ENCODE peak calls at places on chromosome 19, in eight cellular contexts. H is left ventricle myocardium inferior, E is heart left ventricle, U is MCF 10A, A is fibroblast of villous mesenchyme, F is prostate gland, V is esophagus squamous epithelium, S is uterus. I is an unnamed sample.

GRCh38 chr19:50815443-50815842 is 8.1 kb downstream of the KLK1 start:
- DNase-seq in S (no peak), V (no peak), E (no peak), A (no peak), U (no peak), H (no peak), F (no peak), I (no peak)

GRCh38 chr19:2775556-2776430 is 7.3 kb downstream of the SGTA start:
- DNase-seq in F (no peak), A (peak), H (peak), S (peak), E (peak), V (peak), U (no peak), I (no peak)

GRCh38 chr19:50255115-50255514 is 51.7 kb downstream of the MYH14 start:
- DNase-seq in S (no peak), A (no peak), F (no peak), E (no peak), U (no peak), V (no peak), H (no peak), I (no peak)

GRCh38 chr19:19459099-19459498 is 53.6 kb downstream of the GATAD2A start:
- DNase-seq in A (peak), E (no peak), S (no peak), U (no peak), F (no peak), H (no peak), V (no peak), I (peak)

GRCh38 chr19:6312018-6312417 is 21.4 kb downstream of the ACER1 start:
- DNase-seq in U (no peak), V (no peak), S (no peak), F (peak), E (no peak), A (no peak), H (no peak), I (no peak)

GRCh38 chr19:5801796-5802616 is 2.9 kb upstream of the NRTN start:
- DNase-seq in F (no peak), S (no peak), H (no peak), U (no peak), A (peak), E (no peak), V (no peak), I (no peak)

GRCh38 chr19:40613669-40614594 is 12.8 kb downstream of the LTBP4 start:
- DNase-seq in U (no peak), F (peak), V (peak), H (peak), S (peak), A (peak), E (peak), I (peak)

GRCh38 chr19:9847087-9847671 is 12.1 kb downstream of the PIN1 start:
- DNase-seq in U (peak), V (no peak), F (peak), E (peak), H (no peak), A (peak), S (peak), I (peak)

GRCh38 chr19:17090501-17091074 is 15.0 kb downstream of the MYO9B start:
- DNase-seq in F (no peak), E (no peak), S (no peak), A (peak), U (no peak), V (no peak), H (no peak), I (no peak)

GRCh38 chr19:27618006-27618405 is 1594.9 kb downstream of the UQCRFS1 start:
- DNase-seq in S (no peak), H (no peak), A (no peak), E (no peak), U (no peak), V (no peak), F (no peak), I (no peak)

GRCh38 chr19:5953680-5954213 is 24.2 kb downstream of the RANBP3 start:
- DNase-seq in F (no peak), A (no peak), H (no peak), S (no peak), V (no peak), E (no peak), U (no peak), I (no peak)

GRCh38 chr19:4589579-4590410 is 30.3 kb upstream of the SEMA6B start:
- DNase-seq in H (peak), E (peak), U (no peak), A (no peak), F (no peak), V (no peak), S (no peak), I (no peak)

GRCh38 chr19:28213476-28214082 is 999.4 kb downstream of the UQCRFS1 start:
- DNase-seq in U (no peak), E (no peak), H (no peak), V (no peak), A (no peak), F (no peak), S (no peak), I (peak)

GRCh38 chr19:3978145-3978544 is 7.1 kb downstream of the EEF2 start:
- DNase-seq in A (no peak), V (no peak), S (no peak), F (no peak), U (no peak), H (no peak), E (no peak), I (no peak)

GRCh38 chr19:4363571-4364304 is 20.4 kb downstream of the MPND start:
- DNase-seq in U (no peak), H (no peak), E (no peak), F (no peak), S (no peak), A (no peak), V (no peak), I (no peak)

GRCh38 chr19:34409189-34410164 is 5.3 kb downstream of the PDCD2L start:
- DNase-seq in V (no peak), S (no peak), E (no peak), U (no peak), A (no peak), H (no peak), F (no peak), I (no peak)

GRCh38 chr19:49592486-49593232 is 1.7 kb downstream of the PRR12 start:
- DNase-seq in V (no peak), E (no peak), U (peak), H (no peak), A (peak), F (no peak), S (no peak), I (no peak)

GRCh38 chr19:37706052-37706605 is 13.4 kb downstream of the ZNF607 start:
- DNase-seq in V (no peak), H (no peak), S (no peak), E (no peak), A (no peak), F (no peak), U (no peak), I (no peak)

GRCh38 chr19:4922530-4923378 is 13.5 kb downstream of the UHRF1 start:
- DNase-seq in S (no peak), V (no peak), A (no peak), H (no peak), U (no peak), E (no peak), F (no peak), I (no peak)

GRCh38 chr19:38658462-38659306 is 11.2 kb downstream of the ACTN4 start:
- DNase-seq in A (peak), H (no peak), U (peak), E (no peak), V (no peak), F (peak), S (no peak), I (peak)

GRCh38 chr19:2270157-2270571 is 11.8 kb downstream of the PEAK3 start:
- DNase-seq in U (peak), A (peak), F (no peak), H (peak), S (peak), E (peak), V (no peak), I (no peak)

GRCh38 chr19:29694669-29695627 is 20.1 kb downstream of the C19orf12 start:
- DNase-seq in V (no peak), U (peak), S (peak), H (peak), E (peak), F (peak), A (peak), I (peak)

GRCh38 chr19:4052114-4052992 is 14.3 kb downstream of the ZBTB7A start:
- DNase-seq in H (no peak), U (peak), S (peak), A (no peak), V (no peak), E (peak), F (no peak), I (peak)

GRCh38 chr19:48182434-48182833 is 12.0 kb downstream of the ZSWIM9 start:
- DNase-seq in U (no peak), E (no peak), V (no peak), S (no peak), A (no peak), H (no peak), F (no peak), I (no peak)
- TF ChIP-seq CTCF in U (no peak), E (no peak), V (no peak), S (no peak), A (no peak), H (no peak), F (no peak), I (no peak)

DNA sequence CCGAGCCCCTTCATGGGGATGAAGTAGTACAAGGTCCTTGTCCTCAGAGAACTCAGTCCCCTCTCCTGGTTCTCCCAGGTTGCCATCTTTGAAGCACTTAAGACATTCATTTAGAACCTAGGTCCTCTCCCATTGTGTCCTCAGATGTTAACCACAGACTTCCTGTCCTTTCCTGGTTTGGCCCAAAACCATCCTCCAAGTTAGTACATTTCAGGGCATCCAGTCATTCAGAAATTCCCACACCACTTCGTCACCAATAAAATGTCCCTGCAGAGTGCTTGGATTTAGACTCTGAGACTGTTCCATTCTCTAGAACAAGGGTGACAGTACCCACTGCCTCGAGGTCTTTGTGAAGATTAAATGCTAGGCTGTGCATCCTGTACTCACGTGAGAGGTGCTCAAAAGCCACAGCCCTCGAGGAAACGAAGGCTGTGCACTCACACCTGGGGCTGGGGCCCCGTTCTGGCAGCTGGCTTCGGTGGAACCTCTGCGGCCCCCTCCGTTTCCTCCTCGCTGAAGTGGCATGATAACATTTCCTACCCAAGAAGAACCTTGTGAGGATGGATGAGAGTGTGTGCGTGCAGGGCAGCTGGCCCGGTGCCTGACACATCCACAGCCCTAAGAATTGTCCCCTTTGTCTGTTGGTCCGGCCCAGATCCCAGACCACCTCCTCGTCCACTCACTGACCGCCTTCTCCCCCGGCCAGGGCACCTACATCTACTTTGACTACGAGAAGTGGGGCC is 4.7 kb downstream of the LENG1 start:
- DNase-seq in U (no peak), F (no peak), S (no peak), H (no peak), E (no peak), V (no peak), A (no peak), I (no peak)
- TF ChIP-seq CTCF in U (no peak), F (no peak), S (no peak), H (no peak), E (no peak), V (no peak), A (no peak), I (no peak)

GRCh38 chr19:771332-771785 is 20.4 kb downstream of the MISP start:
- DNase-seq in H (no peak), E (no peak), S (no peak), A (peak), F (no peak), V (no peak), U (peak), I (peak)
- TF ChIP-seq CTCF in H (peak), E (peak), S (peak), A (peak), F (no peak), V (peak), U (peak), I (peak)

DNA sequence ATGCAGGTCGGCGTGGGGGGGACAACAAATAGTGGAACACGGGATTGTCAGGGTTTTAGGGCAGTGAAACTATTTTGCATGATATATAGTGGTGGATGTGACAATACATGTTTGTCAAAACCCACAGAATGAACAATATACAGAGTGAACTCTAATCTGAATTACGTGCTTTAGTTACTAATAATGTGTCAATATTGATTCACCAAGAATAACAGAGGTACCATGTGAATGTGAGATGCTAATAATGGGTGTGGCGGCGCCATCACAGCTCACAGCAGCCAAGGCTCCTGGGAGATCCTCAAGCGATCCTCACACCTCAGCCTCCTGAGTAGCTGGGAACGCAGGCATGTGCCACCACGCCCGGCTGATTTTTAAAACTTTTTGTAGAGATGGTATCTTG is 12.9 kb downstream of the ELAVL1 start:
- DNase-seq in V (no peak), U (no peak), A (no peak), F (no peak), H (no peak), E (no peak), S (no peak), I (no peak)
- TF ChIP-seq CTCF in V (no peak), U (no peak), A (no peak), F (no peak), H (no peak), E (no peak), S (no peak), I (no peak)

DNA sequence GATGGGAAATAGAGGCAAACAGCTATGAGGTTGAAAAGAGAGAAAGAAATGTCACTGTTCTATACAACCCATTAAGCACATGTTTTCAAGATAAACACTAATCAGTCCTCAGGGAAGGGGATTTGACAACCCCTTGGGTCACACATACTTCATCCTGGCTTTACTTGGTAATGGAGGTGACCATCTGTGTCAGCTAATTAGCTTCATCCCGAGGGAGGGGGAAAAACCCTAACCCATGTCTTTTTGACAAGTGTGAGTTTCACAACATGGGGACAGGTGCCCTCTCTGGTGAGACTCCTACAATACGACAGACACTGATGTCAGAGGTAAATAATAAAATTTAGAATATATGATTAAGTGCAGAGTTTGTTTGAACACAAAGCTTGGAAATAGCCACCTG is 43.1 kb downstream of the ZNF611 start:
- DNase-seq in V (no peak), U (no peak), A (no peak), S (no peak), F (no peak), H (no peak), E (no peak), I (no peak)
- TF ChIP-seq CTCF in V (no peak), U (no peak), A (no peak), S (no peak), F (no peak), H (no peak), E (no peak), I (no peak)

DNA sequence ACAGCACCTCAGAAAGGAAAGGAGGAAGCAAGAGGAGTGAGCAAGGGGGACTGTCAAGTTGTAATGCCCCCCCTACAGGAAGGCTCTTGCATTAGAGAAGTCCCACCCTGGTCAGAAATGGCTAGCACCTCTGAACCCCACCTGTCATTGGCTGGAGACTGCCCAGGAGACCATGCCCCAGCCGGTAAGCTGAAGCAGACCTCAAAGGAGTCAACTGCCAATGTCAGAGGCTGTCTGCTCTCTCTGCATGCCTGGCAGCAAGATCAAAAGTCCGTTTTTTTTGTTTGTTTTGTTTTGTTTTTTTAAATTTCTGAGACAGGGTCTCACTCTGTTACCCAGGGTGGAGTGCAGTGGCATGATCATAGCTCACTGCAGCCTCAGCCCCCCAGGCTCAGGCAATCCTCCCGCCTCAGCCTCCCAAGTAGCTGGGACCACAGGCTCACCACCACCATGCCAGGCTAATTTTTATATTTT is 8.1 kb upstream of the BCL3 start:
- DNase-seq in F (no peak), E (no peak), A (no peak), V (no peak), U (no peak), H (no peak), S (no peak), I (no peak)
- TF ChIP-seq CTCF in F (no peak), E (no peak), A (peak), V (no peak), U (no peak), H (no peak), S (no peak), I (peak)

GRCh38 chr19:18202759-18203407 is 959 bp downstream of the RAB3A start:
- DNase-seq in U (no peak), F (no peak), V (no peak), S (peak), H (no peak), E (peak), A (no peak), I (no peak)

GRCh38 chr19:18205180-18205915 is 1.5 kb upstream of the RAB3A start:
- DNase-seq in V (no peak), U (peak), A (peak), E (peak), F (peak), H (peak), S (peak), I (peak)

GRCh38 chr19:18203408-18203862 is 407 bp downstream of the RAB3A start:
- DNase-seq in F (no peak), U (no peak), A (no peak), S (no peak), E (peak), H (peak), V (no peak), I (no peak)

GRCh38 chr19:18204394-18205179 is 745 bp upstream of the RAB3A start:
- DNase-seq in H (no peak), A (no peak), E (peak), S (peak), F (no peak), U (no peak), V (no peak), I (no peak)

GRCh38 chr19:18203863-18204393 is at the start of gene RAB3A:
- DNase-seq in H (peak), U (peak), E (peak), A (peak), F (peak), V (peak), S (peak), I (peak)
- TF ChIP-seq CTCF in H (no peak), U (no peak), E (no peak), A (no peak), F (no peak), V (no peak), S (no peak), I (no peak)

GRCh38 chr19:13705928-13706447 is 58.3 kb upstream of the MRI1 start:
- DNase-seq in S (no peak), U (no peak), H (no peak), F (no peak), A (no peak), E (no peak), V (no peak), I (no peak)
- TF ChIP-seq CTCF in S (no peak), U (no peak), H (no peak), F (no peak), A (no peak), E (no peak), V (no peak), I (no peak)